ENCODE peak calls at places on chromosome X, in six cellular contexts. One of them, this sample, is unnamed.

GRCh38 chrX:131783555-131784338 is 239.4 kb upstream of the STK26 start:
- DNase-seq in GM12878: peak; percentile 90
- DNase-seq in HepG2: no peak
- DNase-seq in SK-N-SH: no peak
- DNase-seq in K562: no peak
- DNase-seq in HCT116: no peak
- DNase-seq in this sample: no peak

GRCh38 chrX:49910344-49910743 is 12.1 kb upstream of the CLCN5 start:
- DNase-seq in GM12878: no peak
- DNase-seq in SK-N-SH: no peak
- DNase-seq in K562: no peak
- DNase-seq in HepG2: no peak
- DNase-seq in HCT116: no peak
- DNase-seq in this sample: no peak

GRCh38 chrX:136162827-136163427 is 15.6 kb downstream of the FHL1 start:
- DNase-seq in K562: peak; percentile 53
- DNase-seq in HepG2: peak; percentile 13
- DNase-seq in HCT116: peak; percentile 23
- DNase-seq in GM12878: no peak
- DNase-seq in SK-N-SH: peak; percentile 43
- DNase-seq in this sample: no peak

GRCh38 chrX:69119122-69119521 is 46.1 kb downstream of the PJA1 start:
- DNase-seq in K562: no peak
- DNase-seq in SK-N-SH: no peak
- DNase-seq in GM12878: no peak
- DNase-seq in HCT116: no peak
- DNase-seq in HepG2: no peak
- DNase-seq in this sample: no peak

GRCh38 chrX:2450681-2451080 is 50.1 kb downstream of the DHRSX start:
- DNase-seq in K562: no peak
- DNase-seq in SK-N-SH: no peak
- DNase-seq in HepG2: no peak
- DNase-seq in HCT116: no peak
- DNase-seq in GM12878: no peak
- DNase-seq in this sample: no peak

GRCh38 chrX:53714580-53715335 is 28.2 kb upstream of the HUWE1 start:
- DNase-seq in K562: no peak
- DNase-seq in GM12878: peak; percentile 89
- DNase-seq in HepG2: no peak
- DNase-seq in SK-N-SH: no peak
- DNase-seq in HCT116: peak; percentile 4
- DNase-seq in this sample: no peak

GRCh38 chrX:29746326-29746725 is 469.0 kb upstream of the MAGEB2 start:
- DNase-seq in HepG2: no peak
- DNase-seq in GM12878: no peak
- DNase-seq in SK-N-SH: no peak
- DNase-seq in K562: no peak
- DNase-seq in HCT116: no peak
- DNase-seq in this sample: no peak

GRCh38 chrX:17769701-17770269 is 32.5 kb downstream of the SCML1 start:
- DNase-seq in SK-N-SH: no peak
- DNase-seq in HepG2: no peak
- DNase-seq in GM12878: no peak
- DNase-seq in HCT116: no peak
- DNase-seq in K562: no peak
- DNase-seq in this sample: no peak

GRCh38 chrX:44011505-44011904 is 38.3 kb upstream of the NDP start:
- DNase-seq in GM12878: no peak
- DNase-seq in HepG2: no peak
- DNase-seq in K562: no peak
- DNase-seq in HCT116: no peak
- DNase-seq in SK-N-SH: no peak
- DNase-seq in this sample: no peak

GRCh38 chrX:20461576-20461975 is 194.9 kb upstream of the RPS6KA3 start:
- DNase-seq in SK-N-SH: no peak
- DNase-seq in HepG2: no peak
- DNase-seq in HCT116: no peak
- DNase-seq in GM12878: no peak
- DNase-seq in K562: no peak
- DNase-seq in this sample: no peak

GRCh38 chrX:119685225-119686066 is 7.5 kb downstream of the SEPTIN6 start:
- DNase-seq in SK-N-SH: no peak
- DNase-seq in GM12878: no peak
- DNase-seq in HepG2: no peak
- DNase-seq in K562: no peak
- DNase-seq in HCT116: no peak
- DNase-seq in this sample: no peak

GRCh38 chrX:1075741-1076140 is 136.7 kb downstream of the CRLF2 start:
- DNase-seq in HepG2: no peak
- DNase-seq in GM12878: no peak
- DNase-seq in K562: no peak
- DNase-seq in HCT116: no peak
- DNase-seq in SK-N-SH: no peak
- DNase-seq in this sample: no peak

GRCh38 chrX:14673764-14674163 is 144.4 kb downstream of the GLRA2 start:
- DNase-seq in K562: no peak
- DNase-seq in HCT116: peak; percentile 78
- DNase-seq in HepG2: peak; percentile 39
- DNase-seq in GM12878: peak; percentile 70
- DNase-seq in SK-N-SH: no peak
- DNase-seq in this sample: no peak

GRCh38 chrX:96386981-96387380 is 297.7 kb upstream of the DIAPH2 start:
- DNase-seq in HCT116: no peak
- DNase-seq in HepG2: no peak
- DNase-seq in K562: no peak
- DNase-seq in GM12878: no peak
- DNase-seq in SK-N-SH: no peak
- DNase-seq in this sample: no peak

GRCh38 chrX:129654652-129655546 is at the start of gene APLN:
- DNase-seq in K562: peak; percentile 26
- DNase-seq in HepG2: no peak
- DNase-seq in SK-N-SH: peak; percentile 80
- DNase-seq in HCT116: no peak
- DNase-seq in GM12878: no peak
- DNase-seq in this sample: no peak

GRCh38 chrX:7028246-7028645 is 119.3 kb upstream of the STS start:
- DNase-seq in HCT116: no peak
- DNase-seq in SK-N-SH: no peak
- DNase-seq in K562: no peak
- DNase-seq in GM12878: no peak
- DNase-seq in HepG2: no peak
- DNase-seq in this sample: no peak

GRCh38 chrX:17242470-17242869 is 132.5 kb upstream of the NHS start:
- DNase-seq in SK-N-SH: peak; percentile 57
- DNase-seq in GM12878: no peak
- DNase-seq in HCT116: peak; percentile 34
- DNase-seq in K562: peak; percentile 33
- DNase-seq in HepG2: peak; percentile 10
- DNase-seq in this sample: peak; percentile 40

GRCh38 chrX:102745513-102746133 is 25.1 kb downstream of the GPRASP3 start:
- DNase-seq in SK-N-SH: peak; percentile 75
- DNase-seq in K562: no peak
- DNase-seq in HCT116: no peak
- DNase-seq in HepG2: no peak
- DNase-seq in GM12878: no peak
- DNase-seq in this sample: no peak

GRCh38 chrX:40090961-40091360 is 6.8 kb downstream of the BCOR start:
- DNase-seq in SK-N-SH: no peak
- DNase-seq in HepG2: no peak
- DNase-seq in GM12878: no peak
- DNase-seq in K562: no peak
- DNase-seq in HCT116: no peak
- DNase-seq in this sample: no peak
- H3K27me3 ChIP-seq in SK-N-SH: peaks cover 7% of the 10 kb centered on the region
- H3K27me3 ChIP-seq in HepG2: no peaks in the 10 kb centered on the region
- H3K27me3 ChIP-seq in GM12878: no peaks in the 10 kb centered on the region
- H3K27me3 ChIP-seq in K562: no peaks in the 10 kb centered on the region
- H3K27me3 ChIP-seq in HCT116: no peaks in the 10 kb centered on the region
- H3K27me3 ChIP-seq in this sample: peaks cover 18% of the 10 kb centered on the region

GRCh38 chrX:27600686-27601085 is 10.5 kb downstream of the DCAF8L2 start:
- DNase-seq in SK-N-SH: no peak
- DNase-seq in GM12878: no peak
- DNase-seq in K562: no peak
- DNase-seq in HepG2: no peak
- DNase-seq in HCT116: no peak
- DNase-seq in this sample: no peak

GRCh38 chrX:27598312-27598711 is 8.2 kb downstream of the DCAF8L2 start:
- DNase-seq in HepG2: peak; percentile 52
- DNase-seq in HCT116: no peak
- DNase-seq in SK-N-SH: no peak
- DNase-seq in K562: no peak
- DNase-seq in GM12878: no peak
- DNase-seq in this sample: no peak

GRCh38 chrX:27597506-27597905 is 7.4 kb downstream of the DCAF8L2 start:
- DNase-seq in HepG2: no peak
- DNase-seq in SK-N-SH: no peak
- DNase-seq in HCT116: no peak
- DNase-seq in GM12878: no peak
- DNase-seq in K562: no peak
- DNase-seq in this sample: no peak

GRCh38 chrX:27599928-27600327 is 9.8 kb downstream of the DCAF8L2 start:
- DNase-seq in K562: no peak
- DNase-seq in SK-N-SH: no peak
- DNase-seq in HepG2: peak; percentile 0
- DNase-seq in HCT116: no peak
- DNase-seq in GM12878: no peak
- DNase-seq in this sample: no peak
- TF ChIP-seq YY1 in K562: no peak
- TF ChIP-seq YY1 in SK-N-SH: no peak
- TF ChIP-seq YY1 in HepG2: no peak
- TF ChIP-seq YY1 in HCT116: no peak
- TF ChIP-seq YY1 in GM12878: no peak
- TF ChIP-seq YY1 in this sample: no peak

DNA sequence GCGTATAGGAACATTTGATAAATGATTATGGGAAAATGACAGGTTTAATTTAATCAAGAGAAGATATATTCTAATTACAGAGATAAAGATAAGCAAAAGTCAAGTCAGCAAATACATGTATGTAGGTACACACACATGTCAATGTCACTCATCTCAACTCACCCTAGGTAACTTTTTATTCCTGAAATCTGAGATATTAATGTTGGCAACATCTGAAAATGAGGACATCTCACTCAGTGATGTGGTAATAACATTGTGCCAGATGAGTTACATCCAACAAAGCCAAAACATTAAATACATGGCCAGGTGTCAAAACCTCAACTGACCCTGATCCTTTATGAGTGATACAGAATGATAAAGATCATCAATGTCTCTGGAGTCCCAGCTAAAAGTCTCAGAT is 363.3 kb upstream of the F9 start:
- DNase-seq in K562: no peak
- DNase-seq in SK-N-SH: no peak
- DNase-seq in GM12878: no peak
- DNase-seq in HCT116: no peak
- DNase-seq in HepG2: no peak
- DNase-seq in this sample: no peak
- H3K9ac ChIP-seq in K562: no peak overlapping the region
- H3K9ac ChIP-seq in SK-N-SH: no peak overlapping the region
- H3K9ac ChIP-seq in GM12878: no peak overlapping the region
- H3K9ac ChIP-seq in HCT116: no peak overlapping the region
- H3K9ac ChIP-seq in HepG2: no peak overlapping the region
- H3K9ac ChIP-seq in this sample: no peak overlapping the region

GRCh38 chrX:72659726-72660125 is 54.4 kb downstream of the PHKA1 start:
- DNase-seq in HCT116: no peak
- DNase-seq in SK-N-SH: no peak
- DNase-seq in K562: no peak
- DNase-seq in GM12878: no peak
- DNase-seq in HepG2: no peak
- DNase-seq in this sample: no peak

GRCh38 chrX:72666451-72666850 is 47.7 kb downstream of the PHKA1 start:
- DNase-seq in SK-N-SH: no peak
- DNase-seq in HepG2: no peak
- DNase-seq in GM12878: no peak
- DNase-seq in K562: no peak
- DNase-seq in HCT116: no peak
- DNase-seq in this sample: no peak

GRCh38 chrX:72663737-72664136 is 50.4 kb downstream of the PHKA1 start:
- DNase-seq in HCT116: no peak
- DNase-seq in K562: no peak
- DNase-seq in GM12878: no peak
- DNase-seq in SK-N-SH: no peak
- DNase-seq in HepG2: no peak
- DNase-seq in this sample: no peak

GRCh38 chrX:72662020-72662747 is 51.9 kb downstream of the PHKA1 start:
- DNase-seq in HepG2: no peak
- DNase-seq in GM12878: no peak
- DNase-seq in K562: no peak
- DNase-seq in HCT116: no peak
- DNase-seq in SK-N-SH: no peak
- DNase-seq in this sample: no peak
- H3K27me3 ChIP-seq in HepG2: no peaks in the 10 kb centered on the region
- H3K27me3 ChIP-seq in GM12878: no peaks in the 10 kb centered on the region
- H3K27me3 ChIP-seq in K562: no peaks in the 10 kb centered on the region
- H3K27me3 ChIP-seq in HCT116: no peaks in the 10 kb centered on the region
- H3K27me3 ChIP-seq in SK-N-SH: no peaks in the 10 kb centered on the region
- H3K27me3 ChIP-seq in this sample: no peaks in the 10 kb centered on the region

DNA sequence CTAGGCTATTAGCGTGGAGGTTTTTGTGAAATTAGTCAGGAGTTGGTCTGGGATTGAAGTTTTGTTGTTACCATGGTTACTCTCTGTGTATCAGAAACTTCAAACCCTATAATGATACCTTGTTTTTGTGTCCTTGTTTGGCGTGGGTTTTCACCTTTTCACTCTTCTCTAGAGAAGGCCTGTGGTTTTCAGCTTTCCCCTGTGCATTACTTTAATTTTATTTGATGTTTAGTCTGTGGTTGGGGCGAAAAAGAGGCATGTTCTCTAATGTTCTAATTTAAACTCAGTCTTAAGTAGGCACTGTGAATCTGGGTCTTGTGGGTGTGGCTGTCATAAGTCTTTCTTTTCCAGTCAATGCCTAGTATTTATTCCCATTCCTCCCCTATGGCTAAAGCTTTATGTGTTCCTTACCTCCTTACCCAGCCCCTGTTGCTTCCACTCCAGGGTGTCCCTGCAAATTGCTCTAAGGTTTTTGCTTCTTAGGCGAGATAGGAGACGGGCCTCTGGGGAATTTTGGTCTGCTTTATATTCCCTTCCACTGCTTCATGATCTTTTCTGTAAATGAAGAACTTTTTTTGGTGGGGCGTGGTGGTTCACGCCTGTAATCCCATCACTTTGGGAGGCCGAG is 326.3 kb upstream of the ZCCHC13 start:
- DNase-seq in HepG2: no peak
- DNase-seq in HCT116: no peak
- DNase-seq in SK-N-SH: no peak
- DNase-seq in K562: no peak
- DNase-seq in GM12878: peak; percentile 46
- DNase-seq in this sample: no peak
- TF ChIP-seq YY1 in HepG2: no peak
- TF ChIP-seq YY1 in HCT116: no peak
- TF ChIP-seq YY1 in SK-N-SH: no peak
- TF ChIP-seq YY1 in K562: no peak
- TF ChIP-seq YY1 in GM12878: no peak
- TF ChIP-seq YY1 in this sample: no peak

This sample was measured in NT2/D1.